ENCODE peak calls at places on chromosome 15, in ten cellular contexts. I is head of caudate nucleus; L is heart left ventricle; B is adrenal gland; U is kidney epithelial cell; Q is NT2/D1; X is CD14-positive monocyte; C is effector CD4-positive, alpha-beta T cell; R is MV-4-11; F is progenitor cell of endocrine pancreas. S is an unnamed sample.

GRCh38 chr15:98614681-98615080 is 33.7 kb upstream of the IGF1R start:
- DNase-seq in I (no peak), L (no peak), B (no peak), U (no peak), Q (no peak), X (no peak), C (no peak), R (no peak), F (no peak), S (no peak)

GRCh38 chr15:62059818-62060115 is 480 bp downstream of the VPS13C start:
- DNase-seq in I (peak; percentile 76), L (peak; percentile 56), B (peak; percentile 78), U (no peak), Q (no peak), X (peak; percentile 76), C (peak; percentile 39), R (peak; percentile 87), F (no peak), S (peak; percentile 28)

GRCh38 chr15:44435893-44436667 is 8.7 kb downstream of the CTDSPL2 start:
- DNase-seq in I (no peak), L (no peak), B (no peak), U (no peak), Q (no peak), X (no peak), C (no peak), R (no peak), F (no peak), S (no peak)

GRCh38 chr15:94412979-94413741 is 181.8 kb downstream of the MCTP2 start:
- DNase-seq in I (no peak), L (no peak), B (no peak), U (no peak), Q (no peak), X (no peak), C (no peak), R (peak; percentile 58), F (no peak), S (peak; percentile 28)

GRCh38 chr15:81060470-81060869 is 59.7 kb downstream of the TLNRD1 start:
- DNase-seq in I (no peak), L (no peak), B (no peak), U (no peak), Q (no peak), X (no peak), C (no peak), R (no peak), F (no peak), S (no peak)

GRCh38 chr15:75238150-75238549 is 20.0 kb upstream of the GOLGA6C start:
- DNase-seq in I (no peak), L (no peak), B (no peak), U (no peak), Q (no peak), X (no peak), C (no peak), R (no peak), F (no peak), S (no peak)

GRCh38 chr15:73078722-73079121 is 26.5 kb downstream of the NEO1 start:
- DNase-seq in I (no peak), L (no peak), B (no peak), U (peak; percentile 60), Q (no peak), X (no peak), C (no peak), R (peak; percentile 48), F (no peak), S (no peak)

GRCh38 chr15:48507416-48508065 is 138.0 kb downstream of the FBN1 start:
- DNase-seq in I (peak; percentile 73), L (no peak), B (peak; percentile 57), U (peak; percentile 16), Q (peak; percentile 47), X (no peak), C (no peak), R (peak; percentile 53), F (no peak), S (peak; percentile 52)

GRCh38 chr15:94107652-94108051 is 123.7 kb upstream of the MCTP2 start:
- DNase-seq in I (no peak), L (no peak), B (no peak), U (no peak), Q (no peak), X (no peak), C (no peak), R (no peak), F (no peak), S (no peak)

GRCh38 chr15:92012368-92012629 is 158.8 kb downstream of the SLCO3A1 start:
- DNase-seq in I (no peak), L (no peak), B (peak; percentile 69), U (no peak), Q (no peak), X (no peak), C (no peak), R (no peak), F (no peak), S (no peak)

GRCh38 chr15:58026552-58026951 is 39.0 kb downstream of the ALDH1A2 start:
- DNase-seq in I (no peak), L (no peak), B (no peak), U (no peak), Q (no peak), X (no peak), C (no peak), R (no peak), F (no peak), S (no peak)

GRCh38 chr15:91426412-91426811 is 326.4 kb downstream of the SV2B start:
- DNase-seq in I (no peak), L (no peak), B (no peak), U (peak; percentile 61), Q (no peak), X (no peak), C (no peak), R (no peak), F (no peak), S (no peak)

GRCh38 chr15:70602834-70603560 is 160.4 kb downstream of the UACA start:
- DNase-seq in I (no peak), L (no peak), B (no peak), U (no peak), Q (no peak), X (no peak), C (no peak), R (no peak), F (no peak), S (no peak)

GRCh38 chr15:66216806-66217205 is 36.7 kb downstream of the MEGF11 start:
- DNase-seq in I (no peak), L (no peak), B (no peak), U (no peak), Q (no peak), X (no peak), C (no peak), R (no peak), F (no peak), S (no peak)